ENCODE peak calls at places on chromosomes 6 and 20, in four cellular contexts. D is GM20000, O is neural crest cell, A is psoas muscle. N is an unnamed sample.

GRCh38 chr6:168133186-168133585 is 54.2 kb upstream of the FRMD1 start:
- DNase-seq in D (no peak), O (no peak), A (peak), N (no peak)

GRCh38 chr6:81228912-81229540 is 523.5 kb downstream of the TENT5A start:
- DNase-seq in D (no peak), O (no peak), A (no peak), N (no peak)

GRCh38 chr6:41536884-41537347 is 9.3 kb upstream of the FOXP4 start:
- DNase-seq in D (no peak), O (no peak), A (no peak), N (peak)

GRCh38 chr6:129730477-129731165 is 20.6 kb upstream of the ARHGAP18 start:
- DNase-seq in D (peak), O (no peak), A (no peak), N (peak)

GRCh38 chr6:33057222-33058150 is 16.0 kb downstream of the HLA-DPA1 start:
- DNase-seq in D (no peak), O (no peak), A (no peak), N (no peak)

GRCh38 chr6:71392286-71392685 is 103.7 kb downstream of the OGFRL1 start:
- DNase-seq in D (no peak), O (no peak), A (no peak), N (no peak)

GRCh38 chr6:111912904-111913303 is 39.7 kb upstream of the FYN start:
- DNase-seq in D (no peak), O (no peak), A (no peak), N (no peak)

GRCh38 chr6:156984178-156984738 is 207.1 kb downstream of the ARID1B start:
- DNase-seq in D (peak), O (no peak), A (no peak), N (no peak)

GRCh38 chr6:20540683-20541082 is 6.4 kb downstream of the CDKAL1 start:
- DNase-seq in D (no peak), O (no peak), A (no peak), N (no peak)

GRCh38 chr6:128158496-128158895 is 257.6 kb upstream of the THEMIS start:
- DNase-seq in D (no peak), O (no peak), A (no peak), N (no peak)

GRCh38 chr6:153503810-153504209 is 372.7 kb upstream of the RGS17 start:
- DNase-seq in D (no peak), O (no peak), A (no peak), N (no peak)

GRCh38 chr6:122264557-122264956 is 134.9 kb upstream of the HSF2 start:
- DNase-seq in D (no peak), O (no peak), A (no peak), N (no peak)

GRCh38 chr6:135812085-135812526 is 39.4 kb upstream of the PDE7B start:
- DNase-seq in D (no peak), O (no peak), A (peak), N (no peak)

DNA sequence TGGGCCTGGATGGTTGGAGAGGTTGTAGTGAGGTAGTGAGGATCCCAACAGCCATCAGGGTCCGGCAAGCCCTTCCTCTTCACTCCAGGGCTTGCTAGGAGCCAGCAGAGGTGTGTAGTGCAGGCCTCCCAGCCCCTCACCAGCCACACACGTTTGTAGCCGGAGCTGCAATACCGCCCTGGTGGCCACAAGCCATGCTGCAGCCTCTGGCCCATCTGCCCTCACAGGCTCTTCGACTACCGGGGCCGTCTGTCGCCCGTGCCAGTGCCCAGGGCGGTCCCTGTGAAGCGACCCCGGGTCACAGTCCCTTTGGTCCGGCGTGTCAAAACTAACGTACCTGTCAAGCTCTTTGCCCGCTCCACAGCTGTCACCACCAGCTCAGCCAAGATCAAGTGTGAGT is 36.4 kb downstream of the EIF2S2 start:
- DNase-seq in D (no peak), O (no peak), A (no peak), N (no peak)
- TF ChIP-seq CTCF in D (no peak), O (peak), A (no peak), N (peak)

DNA sequence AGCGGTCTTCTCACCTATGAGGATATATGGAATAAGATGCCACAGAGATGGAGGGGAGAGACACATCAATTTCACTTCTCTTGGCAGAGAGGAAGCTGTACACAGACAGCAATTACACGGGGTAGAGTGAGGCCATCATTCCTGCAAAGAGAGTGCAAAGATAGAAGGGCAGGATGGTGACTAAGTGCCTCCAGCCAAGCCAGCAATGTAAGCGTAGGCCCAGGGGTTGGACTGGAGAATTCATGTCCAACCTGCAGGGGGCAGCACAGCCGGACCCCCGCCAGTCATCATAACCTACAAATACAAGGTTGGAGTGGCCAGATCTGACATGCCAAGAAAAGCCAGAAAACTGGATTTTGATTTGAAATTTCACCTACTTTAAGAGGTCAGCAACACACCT is 56.3 kb downstream of the NRN1 start:
- DNase-seq in D (peak), O (no peak), A (no peak), N (peak)
- TF ChIP-seq CTCF in D (peak), O (peak), A (peak), N (no peak)

GRCh38 chr6:8132130-8132529 is 29.8 kb upstream of the EEF1E1 start:
- DNase-seq in D (no peak), O (no peak), A (no peak), N (no peak)

GRCh38 chr6:8130399-8130798 is 28.1 kb upstream of the EEF1E1 start:
- DNase-seq in D (no peak), O (no peak), A (no peak), N (no peak)

GRCh38 chr6:8135276-8135675 is 32.9 kb upstream of the EEF1E1 start:
- DNase-seq in D (no peak), O (no peak), A (no peak), N (no peak)

DNA sequence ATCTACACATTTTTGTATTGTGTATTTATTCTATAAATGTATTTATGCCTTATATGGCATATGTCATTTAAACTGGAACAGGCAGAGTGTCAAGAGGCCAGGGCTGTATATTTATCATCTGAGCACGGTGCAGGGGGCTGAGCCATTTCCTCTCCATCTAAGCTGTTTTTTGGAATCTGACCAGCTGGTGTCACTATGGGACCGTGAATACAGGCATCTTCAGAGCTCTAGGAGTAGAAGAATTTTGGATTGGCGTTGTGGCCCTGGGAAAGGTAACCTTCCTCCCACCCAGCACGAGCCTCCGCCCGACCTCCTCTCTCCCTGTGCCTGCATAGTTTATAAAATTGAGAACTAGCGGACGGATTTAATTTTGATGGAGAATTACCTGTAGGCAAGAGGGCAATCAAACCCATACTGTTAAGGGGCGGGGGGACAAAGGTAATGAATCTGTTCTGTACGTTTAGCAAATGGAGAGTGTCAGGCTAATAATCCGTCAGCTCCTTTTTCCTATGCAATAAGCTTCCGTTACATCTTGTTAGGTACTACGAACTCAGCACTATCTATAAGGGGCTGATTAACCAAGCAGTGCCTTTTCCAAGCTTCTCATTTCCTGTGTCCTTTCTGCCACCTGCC is 29.0 kb upstream of the EEF1E1 start:
- DNase-seq in D (peak), O (peak), A (no peak), N (peak)
- TF ChIP-seq CTCF in D (peak), O (peak), A (peak), N (peak)

DNA sequence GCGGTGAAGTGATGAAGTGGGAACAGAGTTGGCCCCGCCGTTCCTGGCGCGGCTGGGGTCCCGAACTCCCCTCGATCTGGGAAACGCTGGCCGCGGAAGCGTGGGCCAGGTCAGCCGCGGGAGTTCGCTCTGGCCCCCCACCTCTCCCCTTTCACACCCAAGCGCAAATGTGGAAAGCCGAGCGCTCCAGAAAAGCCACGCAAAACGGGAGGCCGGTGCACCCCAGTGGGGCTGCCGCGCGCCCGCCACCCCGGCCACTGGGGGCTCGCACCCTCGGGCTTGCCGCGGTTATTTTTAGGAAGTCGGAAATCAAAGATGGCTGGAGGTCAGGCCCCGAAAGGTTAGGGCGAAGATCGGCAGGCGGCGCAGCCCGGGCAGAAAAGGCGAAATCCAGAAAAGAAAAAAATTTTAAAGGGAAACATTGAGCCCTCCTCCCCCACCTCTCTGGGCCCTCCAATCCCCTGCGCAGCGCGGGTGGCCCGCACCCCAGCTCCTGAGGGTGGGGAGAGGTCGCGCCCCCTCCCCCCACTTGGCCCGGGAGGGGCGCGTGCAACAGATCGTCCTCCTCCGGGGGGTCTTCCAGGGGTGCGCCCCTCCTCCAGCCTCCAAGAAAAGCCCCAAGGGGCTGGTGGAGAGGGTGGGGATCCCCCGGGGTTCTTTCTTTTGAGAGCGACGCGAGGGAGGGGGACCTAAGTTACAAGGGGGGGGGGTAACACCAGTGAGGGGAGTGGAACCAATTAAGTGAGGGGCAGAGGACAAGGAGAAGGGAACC is 915 bp downstream of the SALL4 start:
- DNase-seq in D (peak), O (peak), A (no peak), N (peak)
- TF ChIP-seq CTCF in D (no peak), O (peak), A (no peak), N (peak)

DNA sequence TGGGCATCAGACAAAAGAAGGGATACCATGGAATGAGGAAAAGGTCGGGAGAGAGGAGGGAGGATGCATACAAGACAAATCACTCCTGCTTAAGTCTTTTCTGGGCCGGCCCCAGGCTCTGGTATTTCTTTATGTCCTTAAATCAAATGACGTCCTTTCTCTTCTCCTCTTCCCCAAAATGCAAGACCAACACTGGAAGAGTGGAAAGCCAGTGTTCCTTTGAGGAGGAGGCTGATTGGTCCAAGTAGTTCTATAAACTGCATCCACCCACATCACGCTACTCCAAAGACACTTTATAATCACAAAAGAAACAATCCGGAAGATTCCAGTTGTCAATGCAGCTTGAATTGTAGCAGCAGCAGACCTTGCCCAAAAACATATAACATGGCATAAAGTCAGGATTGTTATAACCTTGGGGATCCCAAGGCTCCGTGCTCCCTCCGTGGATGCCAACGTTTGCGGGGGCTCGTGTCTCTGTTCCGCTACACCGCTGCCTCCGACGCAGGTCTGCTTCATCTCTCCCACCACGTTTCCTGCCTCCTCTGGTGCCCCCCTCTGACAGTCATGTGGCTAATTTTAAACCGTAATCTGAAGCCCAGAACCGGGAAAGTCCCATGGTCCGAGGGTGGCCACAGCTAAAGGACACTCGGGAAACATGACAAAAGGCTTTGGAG is 47.1 kb downstream of the MCUR1 start:
- DNase-seq in D (peak), O (no peak), A (peak), N (no peak)
- TF ChIP-seq CTCF in D (no peak), O (no peak), A (no peak), N (no peak)

N was measured in Calu3.